ENCODE peak calls at places on chromosomes 4 and X, in four cellular contexts. U, P, F and C are unnamed samples.

GRCh38 chr4:4867745-4868505 is 8.5 kb downstream of the MSX1 start:
- DNase-seq in U (peak; percentile 48), P (no peak), F (no peak), C (peak; percentile 27)

GRCh38 chrX:120120223-120120622 is 4.5 kb upstream of the RHOXF1 start:
- DNase-seq in U (no peak), P (peak; percentile 11), F (no peak), C (peak; percentile 15)

GRCh38 chr4:4872148-4872903 is 12.9 kb downstream of the MSX1 start:
- DNase-seq in U (no peak), P (no peak), F (no peak), C (peak; percentile 75)

GRCh38 chr4:113584407-113585150 is 177.0 kb downstream of the CAMK2D start:
- DNase-seq in U (no peak), P (peak; percentile 84), F (peak; percentile 8), C (peak; percentile 60)

GRCh38 chr4:185020863-185021761 is 2.8 kb downstream of the HELT start:
- DNase-seq in U (no peak), P (no peak), F (no peak), C (peak; percentile 32)

GRCh38 chrX:122279746-122280145 is 904.3 kb upstream of the GRIA3 start:
- DNase-seq in U (no peak), P (no peak), F (no peak), C (no peak)

GRCh38 chr4:54637325-54637724 is 20.4 kb upstream of the KIT start:
- DNase-seq in U (no peak), P (no peak), F (no peak), C (no peak)

GRCh38 chrX:72394518-72395163 is 88.9 kb upstream of the CITED1 start:
- DNase-seq in U (no peak), P (peak; percentile 82), F (no peak), C (peak; percentile 34)

GRCh38 chr4:84569009-84569408 is 13.9 kb upstream of the CDS1 start:
- DNase-seq in U (no peak), P (no peak), F (no peak), C (no peak)

GRCh38 chrX:6810796-6811195 is 275.9 kb upstream of the VCX3A start:
- DNase-seq in U (no peak), P (peak; percentile 35), F (peak; percentile 16), C (no peak)

GRCh38 chrX:45710081-45710801 is 509.6 kb upstream of the DIPK2B start:
- DNase-seq in U (no peak), P (peak; percentile 99), F (peak; percentile 95), C (no peak)

GRCh38 chrX:37678574-37678973 is 7.0 kb upstream of the XK start:
- DNase-seq in U (no peak), P (no peak), F (no peak), C (no peak)

GRCh38 chr4:3227878-3228675 is 20.9 kb upstream of the MSANTD1 start:
- DNase-seq in U (peak; percentile 58), P (peak; percentile 10), F (no peak), C (no peak)

GRCh38 chr4:86891785-86892638 is at the start of gene C4orf36:
- DNase-seq in U (peak; percentile 95), P (peak; percentile 48), F (peak; percentile 87), C (peak; percentile 88)